ENCODE peak calls at places on chromosomes 11 and 22, in seven cellular contexts. Y is neuronal stem cell; S is stimulated activated CD8-positive, alpha-beta memory T cell treated with anti-CD3 and anti-CD28 coated beads, Interleukin-15, amount 100 ng/mL, for 1 hour; J is NCI-H510A treated with DMSO at 0.1 percent for 48 hours; P is NB4; A is activated CD8-positive, alpha-beta memory T cell treated with anti-CD3 and anti-CD28 coated beads for 24 hours; L is naive B cell. Z is an unnamed sample.

GRCh38 chr11:113043704-113044103 is 82.5 kb downstream of the NCAM1 start:
- DNase-seq in Y (no peak), S (no peak), J (no peak), P (no peak), A (no peak), L (no peak), Z (no peak)

GRCh38 chr22:43164636-43165035 is 13.3 kb downstream of the TSPO start:
- DNase-seq in Y (no peak), S (no peak), J (no peak), P (no peak), A (no peak), L (no peak), Z (no peak)

GRCh38 chr11:133516845-133517244 is 15.5 kb downstream of the OPCML start:
- DNase-seq in Y (no peak), S (no peak), J (no peak), P (no peak), A (no peak), L (no peak), Z (no peak)

GRCh38 chr11:43543313-43543712 is 137.2 kb upstream of the HSD17B12 start:
- DNase-seq in Y (no peak), S (no peak), J (no peak), P (no peak), A (no peak), L (no peak), Z (no peak)

GRCh38 chr22:45308624-45309421 is 911 bp upstream of the FAM118A start:
- DNase-seq in Y (no peak), S (no peak), J (no peak), P (peak), A (no peak), L (no peak), Z (no peak)

GRCh38 chr22:35318346-35319215 is 18.9 kb downstream of the TOM1 start:
- DNase-seq in Y (no peak), S (no peak), J (no peak), P (no peak), A (no peak), L (no peak), Z (no peak)

GRCh38 chr22:20324139-20324516 is 4.3 kb upstream of the DGCR6L start:
- DNase-seq in Y (no peak), S (no peak), J (no peak), P (no peak), A (no peak), L (no peak), Z (no peak)

GRCh38 chr11:58573451-58574104 is 2.1 kb downstream of the LPXN start:
- DNase-seq in Y (no peak), S (no peak), J (no peak), P (peak), A (peak), L (peak), Z (peak)

GRCh38 chr11:65981972-65982823 is 19.8 kb downstream of the EIF1AD start:
- DNase-seq in Y (no peak), S (no peak), J (no peak), P (no peak), A (no peak), L (no peak), Z (no peak)

GRCh38 chr22:17861909-17862308 is 87.6 kb upstream of the BID start:
- DNase-seq in Y (no peak), S (no peak), J (no peak), P (no peak), A (no peak), L (no peak), Z (no peak)

GRCh38 chr22:39474351-39474991 is 17.7 kb downstream of the MGAT3 start:
- DNase-seq in Y (no peak), S (no peak), J (no peak), P (no peak), A (no peak), L (no peak), Z (no peak)

GRCh38 chr11:103683581-103683980 is 352.9 kb upstream of the DDI1 start:
- DNase-seq in Y (no peak), S (no peak), J (no peak), P (no peak), A (no peak), L (no peak), Z (no peak)

GRCh38 chr11:114412946-114413345 is 12.5 kb downstream of the RBM7 start:
- DNase-seq in Y (no peak), S (no peak), J (no peak), P (no peak), A (no peak), L (no peak), Z (no peak)

GRCh38 chr11:70828498-70829159 is 423.7 kb downstream of the SHANK2 start:
- DNase-seq in Y (no peak), S (no peak), J (no peak), P (no peak), A (no peak), L (no peak), Z (no peak)

GRCh38 chr11:112453601-112454577 is 193.2 kb upstream of the PLET1 start:
- DNase-seq in Y (no peak), S (no peak), J (peak), P (peak), A (peak), L (no peak), Z (no peak)

GRCh38 chr11:42338056-42338455 is 878.6 kb upstream of the LRRC4C start:
- DNase-seq in Y (no peak), S (no peak), J (no peak), P (no peak), A (no peak), L (no peak), Z (no peak)

GRCh38 chr11:21933095-21933494 is 259.8 kb upstream of the ANO5 start:
- DNase-seq in Y (no peak), S (no peak), J (no peak), P (peak), A (no peak), L (no peak), Z (no peak)

GRCh38 chr11:11531127-11531526 is 90.7 kb downstream of the GALNT18 start:
- DNase-seq in Y (no peak), S (no peak), J (no peak), P (no peak), A (no peak), L (no peak), Z (no peak)

GRCh38 chr22:48858121-48858520 is 969.6 kb downstream of the BRD1 start:
- DNase-seq in Y (no peak), S (no peak), J (no peak), P (no peak), A (no peak), L (no peak), Z (no peak)

Z was measured in RCC 7860.